ENCODE peak calls at places on chromosomes 3 and 15, in eight cellular contexts. T is activated naive CD8-positive, alpha-beta T cell treated with anti-CD3 and anti-CD28 coated beads, Interleukin-2, amount 50 U/mL, for 24 hours; W is stimulated activated CD4-positive, alpha-beta T cell treated with anti-CD3 and anti-CD28 coated beads, Interleukin-1b, Interleukin-23, amount 100 ng/mL, for 1 hour; Q is A549; N is heart left ventricle; Y is fibroblast of the aortic adventitia; F is AG04450; K is pulmonary artery endothelial cell. X is an unnamed sample.

GRCh38 chr3:195072916-195073564 is 197.9 kb downstream of the XXYLT1 start:
- DNase-seq in F (no peak), W (no peak), N (no peak), K (no peak), T (no peak), Y (no peak), Q (no peak), X (peak)

GRCh38 chr3:47485812-47486211 is 10.1 kb upstream of the SCAP start:
- DNase-seq in N (no peak), W (no peak), T (no peak), Y (no peak), F (peak), Q (no peak), K (no peak), X (no peak)

GRCh38 chr3:11288786-11289637 is 16.8 kb downstream of the ATG7 start:
- DNase-seq in W (no peak), N (no peak), T (no peak), Y (peak), Q (peak), F (peak), K (peak), X (no peak)

GRCh38 chr3:42683875-42684593 is 1.3 kb upstream of the KLHL40 start:
- DNase-seq in F (peak), Q (peak), T (peak), K (peak), W (peak), N (peak), Y (peak), X (peak)

GRCh38 chr3:128282392-128283196 is 129.3 kb downstream of the EEFSEC start:
- DNase-seq in N (peak), T (no peak), W (no peak), K (no peak), F (no peak), Q (no peak), Y (peak), X (peak)

GRCh38 chr3:37161351-37161750 is 13.0 kb downstream of the LRRFIP2 start:
- DNase-seq in Y (no peak), T (no peak), N (no peak), W (no peak), F (no peak), K (no peak), Q (no peak), X (no peak)

GRCh38 chr3:44845528-44846520 is 15.9 kb upstream of the TMEM42 start:
- DNase-seq in W (no peak), F (no peak), K (no peak), N (peak), Y (peak), Q (no peak), T (no peak), X (no peak)

GRCh38 chr15:23690450-23690852 is 3.3 kb upstream of the NDN start:
- DNase-seq in Q (no peak), W (no peak), Y (peak), K (no peak), F (peak), T (no peak), N (peak), X (peak)

GRCh38 chr3:124409650-124410275 is 320.5 kb upstream of the UMPS start:
- DNase-seq in F (peak), Y (no peak), K (no peak), T (no peak), Q (peak), N (no peak), W (no peak), X (no peak)

GRCh38 chr15:50633653-50634052 is 52.9 kb downstream of the TRPM7 start:
- DNase-seq in T (no peak), N (no peak), F (no peak), K (peak), Q (no peak), Y (peak), W (no peak), X (no peak)

GRCh38 chr3:6526861-6527260 is 334.1 kb upstream of the GRM7 start:
- DNase-seq in W (no peak), Q (no peak), F (no peak), Y (no peak), K (no peak), T (no peak), N (no peak), X (no peak)

GRCh38 chr3:53941945-53942344 is 50.3 kb upstream of the SELENOK start:
- DNase-seq in K (no peak), Q (no peak), N (no peak), Y (no peak), T (no peak), W (no peak), F (no peak), X (no peak)

GRCh38 chr3:41117398-41117870 is 81.9 kb upstream of the CTNNB1 start:
- DNase-seq in W (peak), K (peak), T (peak), N (peak), Q (peak), F (peak), Y (no peak), X (peak)

GRCh38 chr3:40120816-40121215 is 188.7 kb upstream of the EIF1B start:
- DNase-seq in Y (peak), Q (peak), N (no peak), K (no peak), T (no peak), W (no peak), F (no peak), X (no peak)

GRCh38 chr15:37134244-37134643 is 33.9 kb upstream of the MEIS2 start:
- DNase-seq in Q (no peak), T (no peak), K (no peak), N (no peak), W (no peak), F (no peak), Y (peak), X (no peak)

GRCh38 chr15:83449250-83449671 is 2.1 kb downstream of the SH3GL3 start:
- DNase-seq in W (no peak), Q (no peak), T (no peak), K (no peak), N (no peak), Y (no peak), F (no peak), X (no peak)

GRCh38 chr15:45714501-45715488 is 80.0 kb downstream of the SQOR start:
- DNase-seq in W (no peak), N (peak), Q (peak), Y (peak), F (peak), K (peak), T (peak), X (no peak)

X was measured in aorta.